ENCODE peak calls at places on chromosomes 12 and 14, in ten cellular contexts. One of them, this sample, is unnamed.

GRCh38 chr14:42911642-42912041 is 1305.0 kb downstream of the LRFN5 start:
- DNase-seq in sigmoid colon: no peak
- DNase-seq in mammary epithelial cell: no peak
- DNase-seq in fibroblast of the aortic adventitia: peak
- DNase-seq in pancreas: no peak
- DNase-seq in neural progenitor cell: no peak
- DNase-seq in gastrocnemius medialis: no peak
- DNase-seq in brain microvascular endothelial cell: no peak
- DNase-seq in foreskin fibroblast: no peak
- DNase-seq in CD8-positive, alpha-beta T cell: no peak
- DNase-seq in this sample: no peak

GRCh38 chr12:39660101-39660500 is 40.5 kb upstream of the ABCD2 start:
- DNase-seq in sigmoid colon: no peak
- DNase-seq in mammary epithelial cell: no peak
- DNase-seq in fibroblast of the aortic adventitia: no peak
- DNase-seq in pancreas: no peak
- DNase-seq in neural progenitor cell: peak
- DNase-seq in gastrocnemius medialis: no peak
- DNase-seq in brain microvascular endothelial cell: no peak
- DNase-seq in foreskin fibroblast: no peak
- DNase-seq in CD8-positive, alpha-beta T cell: no peak
- DNase-seq in this sample: no peak

GRCh38 chr12:91677556-91677955 is 468.1 kb downstream of the BTG1 start:
- DNase-seq in sigmoid colon: no peak
- DNase-seq in mammary epithelial cell: no peak
- DNase-seq in fibroblast of the aortic adventitia: no peak
- DNase-seq in pancreas: no peak
- DNase-seq in neural progenitor cell: no peak
- DNase-seq in gastrocnemius medialis: no peak
- DNase-seq in brain microvascular endothelial cell: no peak
- DNase-seq in foreskin fibroblast: no peak
- DNase-seq in CD8-positive, alpha-beta T cell: no peak
- DNase-seq in this sample: no peak

GRCh38 chr14:50084666-50085065 is 31.7 kb downstream of the VCPKMT start:
- DNase-seq in sigmoid colon: no peak
- DNase-seq in mammary epithelial cell: no peak
- DNase-seq in fibroblast of the aortic adventitia: no peak
- DNase-seq in pancreas: no peak
- DNase-seq in neural progenitor cell: no peak
- DNase-seq in gastrocnemius medialis: no peak
- DNase-seq in brain microvascular endothelial cell: no peak
- DNase-seq in foreskin fibroblast: no peak
- DNase-seq in CD8-positive, alpha-beta T cell: no peak
- DNase-seq in this sample: no peak

GRCh38 chr12:109716512-109717389 is 3.1 kb downstream of the FAM222A start:
- DNase-seq in sigmoid colon: peak
- DNase-seq in mammary epithelial cell: no peak
- DNase-seq in fibroblast of the aortic adventitia: no peak
- DNase-seq in pancreas: no peak
- DNase-seq in neural progenitor cell: no peak
- DNase-seq in gastrocnemius medialis: peak
- DNase-seq in brain microvascular endothelial cell: no peak
- DNase-seq in foreskin fibroblast: peak
- DNase-seq in CD8-positive, alpha-beta T cell: no peak
- DNase-seq in this sample: no peak

GRCh38 chr12:104090685-104091084 is 26.4 kb downstream of the HCFC2 start:
- DNase-seq in sigmoid colon: no peak
- DNase-seq in mammary epithelial cell: no peak
- DNase-seq in fibroblast of the aortic adventitia: no peak
- DNase-seq in pancreas: no peak
- DNase-seq in neural progenitor cell: peak
- DNase-seq in gastrocnemius medialis: no peak
- DNase-seq in brain microvascular endothelial cell: no peak
- DNase-seq in foreskin fibroblast: no peak
- DNase-seq in CD8-positive, alpha-beta T cell: no peak
- DNase-seq in this sample: no peak

GRCh38 chr12:100716949-100717732 is 77.4 kb upstream of the ANO4 start:
- DNase-seq in sigmoid colon: no peak
- DNase-seq in mammary epithelial cell: no peak
- DNase-seq in fibroblast of the aortic adventitia: no peak
- DNase-seq in pancreas: no peak
- DNase-seq in neural progenitor cell: peak
- DNase-seq in gastrocnemius medialis: no peak
- DNase-seq in brain microvascular endothelial cell: no peak
- DNase-seq in foreskin fibroblast: peak
- DNase-seq in CD8-positive, alpha-beta T cell: no peak
- DNase-seq in this sample: no peak

GRCh38 chr12:118282767-118283166 is 89.9 kb downstream of the TAOK3 start:
- DNase-seq in sigmoid colon: no peak
- DNase-seq in mammary epithelial cell: no peak
- DNase-seq in fibroblast of the aortic adventitia: no peak
- DNase-seq in pancreas: no peak
- DNase-seq in neural progenitor cell: no peak
- DNase-seq in gastrocnemius medialis: no peak
- DNase-seq in brain microvascular endothelial cell: no peak
- DNase-seq in foreskin fibroblast: no peak
- DNase-seq in CD8-positive, alpha-beta T cell: no peak
- DNase-seq in this sample: no peak

GRCh38 chr12:52975820-52976573 is 27.1 kb downstream of the KRT18 start:
- DNase-seq in sigmoid colon: no peak
- DNase-seq in mammary epithelial cell: peak
- DNase-seq in fibroblast of the aortic adventitia: no peak
- DNase-seq in pancreas: no peak
- DNase-seq in neural progenitor cell: peak
- DNase-seq in gastrocnemius medialis: no peak
- DNase-seq in brain microvascular endothelial cell: peak
- DNase-seq in foreskin fibroblast: no peak
- DNase-seq in CD8-positive, alpha-beta T cell: no peak
- DNase-seq in this sample: no peak

GRCh38 chr12:121823727-121824115 is 19.9 kb downstream of the SETD1B start:
- DNase-seq in sigmoid colon: no peak
- DNase-seq in mammary epithelial cell: no peak
- DNase-seq in fibroblast of the aortic adventitia: no peak
- DNase-seq in pancreas: no peak
- DNase-seq in neural progenitor cell: no peak
- DNase-seq in gastrocnemius medialis: no peak
- DNase-seq in brain microvascular endothelial cell: no peak
- DNase-seq in foreskin fibroblast: no peak
- DNase-seq in CD8-positive, alpha-beta T cell: no peak
- DNase-seq in this sample: no peak

GRCh38 chr12:98401427-98401826 is 114.0 kb upstream of the TMPO start:
- DNase-seq in sigmoid colon: no peak
- DNase-seq in mammary epithelial cell: no peak
- DNase-seq in fibroblast of the aortic adventitia: no peak
- DNase-seq in pancreas: no peak
- DNase-seq in neural progenitor cell: no peak
- DNase-seq in gastrocnemius medialis: no peak
- DNase-seq in brain microvascular endothelial cell: no peak
- DNase-seq in foreskin fibroblast: no peak
- DNase-seq in CD8-positive, alpha-beta T cell: no peak
- DNase-seq in this sample: no peak

GRCh38 chr12:117603316-117604113 is 242.1 kb upstream of the NOS1 start:
- DNase-seq in sigmoid colon: no peak
- DNase-seq in mammary epithelial cell: no peak
- DNase-seq in fibroblast of the aortic adventitia: no peak
- DNase-seq in pancreas: no peak
- DNase-seq in neural progenitor cell: peak
- DNase-seq in gastrocnemius medialis: no peak
- DNase-seq in brain microvascular endothelial cell: no peak
- DNase-seq in foreskin fibroblast: no peak
- DNase-seq in CD8-positive, alpha-beta T cell: no peak
- DNase-seq in this sample: no peak

GRCh38 chr14:30940886-30941285 is 66.5 kb downstream of the COCH start:
- DNase-seq in sigmoid colon: no peak
- DNase-seq in mammary epithelial cell: no peak
- DNase-seq in fibroblast of the aortic adventitia: no peak
- DNase-seq in pancreas: no peak
- DNase-seq in neural progenitor cell: no peak
- DNase-seq in gastrocnemius medialis: no peak
- DNase-seq in brain microvascular endothelial cell: no peak
- DNase-seq in foreskin fibroblast: no peak
- DNase-seq in CD8-positive, alpha-beta T cell: no peak
- DNase-seq in this sample: no peak

GRCh38 chr12:22056607-22057006 is 10.6 kb downstream of the CMAS start:
- DNase-seq in sigmoid colon: no peak
- DNase-seq in mammary epithelial cell: no peak
- DNase-seq in fibroblast of the aortic adventitia: no peak
- DNase-seq in pancreas: no peak
- DNase-seq in neural progenitor cell: no peak
- DNase-seq in gastrocnemius medialis: no peak
- DNase-seq in brain microvascular endothelial cell: no peak
- DNase-seq in foreskin fibroblast: no peak
- DNase-seq in CD8-positive, alpha-beta T cell: no peak
- DNase-seq in this sample: no peak

DNA sequence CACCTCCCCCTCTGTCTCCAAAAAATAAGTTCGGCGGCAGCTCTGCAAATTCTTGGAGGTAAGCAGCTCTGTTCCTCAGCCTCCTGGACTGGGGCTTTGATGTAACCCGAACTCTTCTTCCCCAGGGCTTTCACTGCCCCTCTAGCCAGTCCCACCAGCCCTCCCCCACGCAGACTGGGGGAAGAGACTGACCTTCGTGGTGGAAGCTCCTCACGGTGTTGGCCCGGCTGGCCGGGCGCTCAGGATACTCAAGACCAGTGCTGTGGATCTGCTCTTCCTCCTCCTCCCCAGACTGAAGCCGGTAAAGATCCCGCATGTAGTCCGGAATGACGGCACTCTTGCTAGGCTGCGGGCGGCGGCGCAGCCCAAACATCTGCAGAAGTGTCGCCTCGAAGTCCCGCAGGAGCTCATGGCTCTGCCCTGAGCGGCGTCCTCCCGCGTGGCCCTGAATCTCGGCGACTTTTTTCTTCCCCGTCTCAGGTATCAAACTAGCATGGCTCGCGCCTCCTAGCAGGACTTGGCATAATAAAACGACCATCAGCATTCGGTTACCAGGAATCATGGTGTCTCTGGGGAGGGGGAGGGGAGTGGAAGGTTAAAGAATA is 4.9 kb downstream of the BMP4 start:
- DNase-seq in sigmoid colon: no peak
- DNase-seq in mammary epithelial cell: no peak
- DNase-seq in fibroblast of the aortic adventitia: no peak
- DNase-seq in pancreas: peak
- DNase-seq in neural progenitor cell: peak
- DNase-seq in gastrocnemius medialis: no peak
- DNase-seq in brain microvascular endothelial cell: no peak
- DNase-seq in foreskin fibroblast: no peak
- DNase-seq in CD8-positive, alpha-beta T cell: no peak
- DNase-seq in this sample: no peak
- H3K4me3 ChIP-seq in sigmoid colon: peak
- H3K4me3 ChIP-seq in mammary epithelial cell: no peak
- H3K4me3 ChIP-seq in fibroblast of the aortic adventitia: peak
- H3K4me3 ChIP-seq in pancreas: peak
- H3K4me3 ChIP-seq in neural progenitor cell: peak
- H3K4me3 ChIP-seq in gastrocnemius medialis: peak
- H3K4me3 ChIP-seq in brain microvascular endothelial cell: no peak
- H3K4me3 ChIP-seq in foreskin fibroblast: peak
- H3K4me3 ChIP-seq in CD8-positive, alpha-beta T cell: no peak
- H3K4me3 ChIP-seq in this sample: no peak

GRCh38 chr14:98368916-98369315 is 903.1 kb downstream of the BCL11B start:
- DNase-seq in sigmoid colon: no peak
- DNase-seq in mammary epithelial cell: peak
- DNase-seq in fibroblast of the aortic adventitia: no peak
- DNase-seq in pancreas: no peak
- DNase-seq in neural progenitor cell: no peak
- DNase-seq in gastrocnemius medialis: no peak
- DNase-seq in brain microvascular endothelial cell: no peak
- DNase-seq in foreskin fibroblast: no peak
- DNase-seq in CD8-positive, alpha-beta T cell: no peak
- DNase-seq in this sample: no peak
- H3K4me3 ChIP-seq in sigmoid colon: no peak
- H3K4me3 ChIP-seq in mammary epithelial cell: no peak
- H3K4me3 ChIP-seq in fibroblast of the aortic adventitia: no peak
- H3K4me3 ChIP-seq in pancreas: no peak
- H3K4me3 ChIP-seq in neural progenitor cell: no peak
- H3K4me3 ChIP-seq in gastrocnemius medialis: no peak
- H3K4me3 ChIP-seq in brain microvascular endothelial cell: no peak
- H3K4me3 ChIP-seq in foreskin fibroblast: no peak
- H3K4me3 ChIP-seq in CD8-positive, alpha-beta T cell: no peak
- H3K4me3 ChIP-seq in this sample: no peak

DNA sequence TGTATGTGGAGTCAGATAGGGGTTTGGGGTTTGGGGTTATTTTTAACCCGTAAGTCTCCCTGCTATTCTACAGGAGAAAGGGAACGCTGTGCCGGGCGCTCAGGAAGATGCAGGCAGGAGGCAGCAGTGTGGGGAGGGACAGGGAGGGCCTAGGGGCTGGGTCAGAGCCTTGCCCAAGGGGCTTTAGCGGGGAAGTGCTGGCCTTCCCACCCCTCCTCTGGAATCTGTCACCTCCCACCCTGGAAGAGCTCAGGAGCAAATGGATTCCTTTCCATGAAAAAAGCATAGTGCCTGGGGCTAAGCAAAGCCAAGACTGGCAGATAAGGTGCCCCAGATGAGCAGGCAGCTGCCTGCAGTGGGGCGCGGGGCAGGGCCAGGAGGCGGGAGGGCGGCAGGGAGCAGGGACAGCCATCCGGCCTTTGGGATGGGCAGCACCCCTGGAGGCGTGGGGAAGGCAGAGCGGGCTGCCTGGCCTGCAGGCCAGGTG is 7.3 kb upstream of the INF2 start:
- DNase-seq in sigmoid colon: peak
- DNase-seq in mammary epithelial cell: no peak
- DNase-seq in fibroblast of the aortic adventitia: no peak
- DNase-seq in pancreas: peak
- DNase-seq in neural progenitor cell: peak
- DNase-seq in gastrocnemius medialis: no peak
- DNase-seq in brain microvascular endothelial cell: no peak
- DNase-seq in foreskin fibroblast: no peak
- DNase-seq in CD8-positive, alpha-beta T cell: no peak
- DNase-seq in this sample: no peak
- H3K4me3 ChIP-seq in sigmoid colon: peak
- H3K4me3 ChIP-seq in mammary epithelial cell: no peak
- H3K4me3 ChIP-seq in fibroblast of the aortic adventitia: peak
- H3K4me3 ChIP-seq in pancreas: no peak
- H3K4me3 ChIP-seq in neural progenitor cell: peak
- H3K4me3 ChIP-seq in gastrocnemius medialis: peak
- H3K4me3 ChIP-seq in brain microvascular endothelial cell: peak
- H3K4me3 ChIP-seq in foreskin fibroblast: peak
- H3K4me3 ChIP-seq in CD8-positive, alpha-beta T cell: no peak
- H3K4me3 ChIP-seq in this sample: peak

DNA sequence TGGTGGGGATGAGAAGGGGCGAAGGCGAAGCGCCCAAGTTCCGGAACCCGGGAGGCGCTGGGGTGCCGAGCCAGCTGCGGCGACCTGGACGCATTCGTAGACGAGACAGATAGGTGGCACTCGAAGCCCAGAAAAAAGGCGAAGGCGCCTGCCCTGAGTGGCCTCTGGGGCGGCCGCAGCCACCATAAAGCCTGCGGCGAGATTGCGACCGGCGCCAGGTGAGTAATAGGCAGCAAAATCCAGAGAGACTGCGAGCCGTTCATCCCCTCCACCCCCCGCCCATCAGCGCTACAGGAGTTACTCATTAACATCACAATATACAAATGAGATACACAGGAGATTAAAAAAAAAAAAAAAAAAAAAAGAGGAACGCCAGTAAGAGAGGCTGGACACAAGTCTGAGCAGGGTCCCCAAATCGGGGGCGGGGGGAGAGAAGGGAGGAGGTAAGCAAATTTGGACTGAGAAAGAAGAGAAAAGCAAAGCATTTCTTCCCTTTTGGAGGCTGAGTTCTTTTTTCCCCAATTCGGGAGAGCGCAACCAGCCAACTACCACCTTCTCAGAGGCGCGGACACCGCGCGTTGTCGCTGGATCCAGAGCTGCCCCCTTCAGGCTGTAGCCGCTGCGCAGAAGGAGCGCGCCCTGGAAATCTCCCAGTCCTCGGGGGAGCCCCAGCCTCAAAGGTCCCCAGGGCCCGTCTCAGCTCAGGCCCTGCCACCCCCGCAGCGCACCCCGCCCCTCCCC is 15.7 kb downstream of the TBX3 start:
- DNase-seq in sigmoid colon: peak
- DNase-seq in mammary epithelial cell: peak
- DNase-seq in fibroblast of the aortic adventitia: peak
- DNase-seq in pancreas: peak
- DNase-seq in neural progenitor cell: peak
- DNase-seq in gastrocnemius medialis: peak
- DNase-seq in brain microvascular endothelial cell: peak
- DNase-seq in foreskin fibroblast: peak
- DNase-seq in CD8-positive, alpha-beta T cell: no peak
- DNase-seq in this sample: no peak
- H3K4me3 ChIP-seq in sigmoid colon: peak
- H3K4me3 ChIP-seq in mammary epithelial cell: peak
- H3K4me3 ChIP-seq in fibroblast of the aortic adventitia: peak
- H3K4me3 ChIP-seq in pancreas: no peak
- H3K4me3 ChIP-seq in neural progenitor cell: peak
- H3K4me3 ChIP-seq in gastrocnemius medialis: peak
- H3K4me3 ChIP-seq in brain microvascular endothelial cell: peak
- H3K4me3 ChIP-seq in foreskin fibroblast: peak
- H3K4me3 ChIP-seq in CD8-positive, alpha-beta T cell: no peak
- H3K4me3 ChIP-seq in this sample: peak